ENCODE peak calls at places on chromosomes 6 and 20, in seven cellular contexts. F, W, E, H, Y, L and Q are unnamed samples.
A peak's percentile ranks its signal among the peaks of the same experiment; 100 is the strongest.

GRCh38 chr6:135196739-135197510 is 15.8 kb downstream of the MYB start:
- DNase-seq in F (no peak), W (no peak), E (no peak), H (no peak), Y (no peak), L (no peak), Q (no peak)

GRCh38 chr20:49987868-49988690 is 5.3 kb downstream of the SNAI1 start:
- DNase-seq in F (no peak), W (no peak), E (no peak), H (no peak), Y (no peak), L (no peak), Q (no peak)

GRCh38 chr6:111520519-111520918 is 37.5 kb upstream of the REV3L start:
- DNase-seq in F (no peak), W (no peak), E (no peak), H (no peak), Y (no peak), L (no peak), Q (no peak)

GRCh38 chr6:36266913-36267644 is 2.8 kb upstream of the PNPLA1 start:
- DNase-seq in F (no peak), W (no peak), E (no peak), H (no peak), Y (no peak), L (no peak), Q (no peak)

GRCh38 chr20:17452441-17452840 is 78.7 kb downstream of the BFSP1 start:
- DNase-seq in F (no peak), W (no peak), E (no peak), H (no peak), Y (no peak), L (no peak), Q (no peak)

GRCh38 chr6:157638779-157639178 is 184.3 kb upstream of the SNX9 start:
- DNase-seq in F (no peak), W (no peak), E (no peak), H (no peak), Y (no peak), L (no peak), Q (no peak)

GRCh38 chr6:56096946-56097345 is 150.4 kb downstream of the COL21A1 start:
- DNase-seq in F (no peak), W (no peak), E (no peak), H (no peak), Y (no peak), L (no peak), Q (no peak)

GRCh38 chr6:40379811-40380210 is 207.4 kb downstream of the LRFN2 start:
- DNase-seq in F (no peak), W (no peak), E (no peak), H (no peak), Y (no peak), L (no peak), Q (peak; percentile 85)

GRCh38 chr6:149851461-149851860 is 12.7 kb downstream of the LRP11 start:
- DNase-seq in F (no peak), W (no peak), E (no peak), H (no peak), Y (no peak), L (no peak), Q (no peak)

GRCh38 chr20:6590891-6591679 is 176.4 kb upstream of the BMP2 start:
- DNase-seq in F (no peak), W (no peak), E (peak; percentile 52), H (no peak), Y (no peak), L (peak; percentile 49), Q (no peak)

GRCh38 chr6:46105568-46105967 is 24.2 kb upstream of the ENPP4 start:
- DNase-seq in F (no peak), W (no peak), E (no peak), H (no peak), Y (no peak), L (no peak), Q (no peak)

GRCh38 chr6:133170602-133171001 is 70.6 kb upstream of the EYA4 start:
- DNase-seq in F (no peak), W (no peak), E (no peak), H (no peak), Y (no peak), L (no peak), Q (no peak)

GRCh38 chr6:1781152-1781848 is 171.6 kb downstream of the FOXC1 start:
- DNase-seq in F (no peak), W (no peak), E (no peak), H (no peak), Y (no peak), L (no peak), Q (no peak)

GRCh38 chr6:42140756-42141602 is 1.4 kb downstream of the C6orf132 start:
- DNase-seq in F (no peak), W (peak; percentile 62), E (peak; percentile 44), H (no peak), Y (no peak), L (no peak), Q (no peak)
- H3K4me3 ChIP-seq in F (no peak overlapping the region), W (peak overlapping the region; percentile 74), E (peak overlapping the region; percentile 64), H (no peak overlapping the region), Y (no peak overlapping the region), L (no peak overlapping the region), Q (peak overlapping the region; percentile 64)

GRCh38 chr20:59895908-59896307 is 37.5 kb downstream of the SYCP2 start:
- DNase-seq in F (no peak), W (peak; percentile 67), E (no peak), H (no peak), Y (no peak), L (no peak), Q (no peak)
- H3K4me3 ChIP-seq in F (no peak overlapping the region), W (no peak overlapping the region), E (no peak overlapping the region), H (no peak overlapping the region), Y (no peak overlapping the region), L (no peak overlapping the region), Q (no peak overlapping the region)

GRCh38 chr6:81894286-81894685 is 141.8 kb upstream of the TENT5A start:
- DNase-seq in F (no peak), W (no peak), E (no peak), H (no peak), Y (no peak), L (no peak), Q (no peak)
- H3K4me3 ChIP-seq in F (no peak overlapping the region), W (no peak overlapping the region), E (no peak overlapping the region), H (no peak overlapping the region), Y (no peak overlapping the region), L (no peak overlapping the region), Q (no peak overlapping the region)

DNA sequence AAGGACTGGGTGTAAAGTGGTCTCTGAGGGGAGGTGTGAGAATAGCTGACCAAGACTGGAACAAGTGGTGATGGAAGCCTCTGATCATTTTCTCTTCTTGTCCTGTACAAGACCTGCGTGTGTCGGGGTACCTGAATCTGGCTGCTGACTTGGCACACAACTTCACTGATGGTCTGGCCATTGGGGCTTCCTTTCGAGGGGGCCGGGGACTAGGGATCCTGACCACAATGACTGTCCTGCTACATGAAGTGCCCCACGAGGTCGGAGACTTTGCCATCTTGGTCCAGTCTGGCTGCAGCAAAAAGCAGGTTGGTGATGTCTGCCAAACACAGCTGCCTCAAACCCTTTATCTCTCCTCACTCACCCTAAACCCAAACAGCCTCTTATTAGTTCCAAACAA is 1.7 kb upstream of the HSD17B8 start:
- DNase-seq in F (no peak), W (no peak), E (no peak), H (no peak), Y (no peak), L (no peak), Q (no peak)
- H3K4me3 ChIP-seq in F (no peak overlapping the region), W (no peak overlapping the region), E (no peak overlapping the region), H (no peak overlapping the region), Y (no peak overlapping the region), L (peak overlapping the region; percentile 85), Q (no peak overlapping the region)

GRCh38 chr6:108564178-108564577 is 3.5 kb downstream of the FOXO3 start:
- DNase-seq in F (no peak), W (no peak), E (no peak), H (no peak), Y (peak; percentile 59), L (no peak), Q (no peak)
- H3K4me3 ChIP-seq in F (no peak overlapping the region), W (no peak overlapping the region), E (no peak overlapping the region), H (no peak overlapping the region), Y (no peak overlapping the region), L (peak overlapping the region; percentile 85), Q (peak overlapping the region; percentile 83)

GRCh38 chr6:37500294-37500608 is 558 bp upstream of the CCDC167 start:
- DNase-seq in F (no peak), W (no peak), E (no peak), H (no peak), Y (no peak), L (no peak), Q (no peak)
- H3K4me3 ChIP-seq in F (no peak overlapping the region), W (no peak overlapping the region), E (peak overlapping the region; percentile 67), H (no peak overlapping the region), Y (no peak overlapping the region), L (peak overlapping the region; percentile 63), Q (peak overlapping the region; percentile 67)